ENCODE peak calls at places on chromosome 15, in nine cellular contexts. V, P, B, C, J, S, X, F and Q are unnamed samples.

GRCh38 chr15:66294157-66294931 is 976 bp downstream of the DIS3L start:
- DNase-seq in C (no peak), J (peak; percentile 42), P (no peak), V (no peak), S (peak; percentile 72), F (peak; percentile 27), B (peak; percentile 52), X (no peak), Q (no peak)

GRCh38 chr15:22253676-22254408 is 173.5 kb downstream of the OR4M2 start:
- DNase-seq in S (no peak), B (no peak), V (no peak), C (peak; percentile 44), P (no peak), J (no peak), F (peak; percentile 19), X (no peak), Q (no peak)

GRCh38 chr15:85766007-85766831 is 28.5 kb downstream of the KLHL25 start:
- DNase-seq in F (no peak), V (no peak), P (no peak), S (no peak), C (no peak), X (no peak), B (no peak), J (no peak), Q (no peak)

GRCh38 chr15:78265137-78265460 is 737 bp downstream of the DNAJA4 start:
- DNase-seq in P (no peak), V (no peak), X (no peak), C (no peak), J (no peak), B (no peak), F (no peak), S (no peak), Q (no peak)

GRCh38 chr15:83066034-83066760 is 855 bp downstream of the BTBD1 start:
- DNase-seq in P (no peak), B (peak; percentile 45), F (no peak), X (no peak), J (peak; percentile 11), C (peak; percentile 12), S (no peak), V (no peak), Q (no peak)

GRCh38 chr15:43329222-43329959 is 982 bp downstream of the LCMT2 start:
- DNase-seq in P (no peak), V (no peak), J (peak; percentile 29), X (peak; percentile 20), S (no peak), C (no peak), B (peak; percentile 71), F (peak; percentile 5), Q (no peak)

GRCh38 chr15:51161491-51162260 is 67.0 kb upstream of the TNFAIP8L3 start:
- DNase-seq in F (no peak), S (no peak), B (no peak), X (no peak), J (no peak), P (no peak), C (no peak), V (no peak), Q (no peak)

GRCh38 chr15:79185199-79185598 is 94.6 kb upstream of the RASGRF1 start:
- DNase-seq in F (no peak), B (no peak), J (no peak), X (peak; percentile 29), S (no peak), P (no peak), C (no peak), V (no peak), Q (no peak)

GRCh38 chr15:66184936-66185790 is 68.4 kb downstream of the MEGF11 start:
- DNase-seq in C (no peak), X (no peak), B (peak; percentile 31), J (no peak), V (no peak), P (no peak), F (no peak), S (no peak), Q (no peak)

GRCh38 chr15:80747317-80748053 is 31.7 kb upstream of the CEMIP start:
- DNase-seq in B (no peak), X (no peak), V (no peak), F (no peak), S (no peak), P (no peak), C (no peak), J (no peak), Q (no peak)

GRCh38 chr15:100737214-100737613 is 134.8 kb downstream of the ASB7 start:
- DNase-seq in C (no peak), F (no peak), X (no peak), J (no peak), B (no peak), S (no peak), P (no peak), V (no peak), Q (no peak)

GRCh38 chr15:30042556-30042955 is 40.2 kb upstream of the GOLGA8J start:
- DNase-seq in C (no peak), V (no peak), B (no peak), F (no peak), J (no peak), S (no peak), X (no peak), P (no peak), Q (no peak)

GRCh38 chr15:39770748-39771689 is 11.6 kb downstream of the FSIP1 start:
- DNase-seq in F (no peak), X (no peak), C (no peak), P (no peak), V (no peak), S (no peak), B (peak; percentile 82), J (no peak), Q (no peak)

GRCh38 chr15:81410318-81410753 is 36.3 kb upstream of the TMC3 start:
- DNase-seq in F (peak; percentile 54), X (peak; percentile 64), P (peak; percentile 47), B (peak; percentile 96), J (no peak), S (no peak), C (no peak), V (no peak), Q (peak; percentile 74)

GRCh38 chr15:74144153-74144775 is 13.9 kb downstream of the ISLR2 start:
- DNase-seq in V (no peak), X (no peak), C (no peak), B (no peak), S (no peak), P (no peak), J (no peak), F (no peak), Q (no peak)

GRCh38 chr15:31197497-31198414 is 96.2 kb upstream of the TRPM1 start:
- DNase-seq in C (peak; percentile 36), J (peak; percentile 53), B (peak; percentile 20), X (peak; percentile 26), P (no peak), V (peak; percentile 34), F (no peak), S (peak; percentile 76), Q (no peak)

GRCh38 chr15:93024716-93025624 is 64.0 kb downstream of the RGMA start:
- DNase-seq in F (no peak), V (no peak), P (no peak), B (no peak), S (no peak), C (peak; percentile 9), X (peak; percentile 3), J (no peak), Q (no peak)
- H3K4me1 ChIP-seq in F (peaks cover 31% of the 10 kb centered on the region), V (no peaks in the 10 kb centered on the region), P (peaks cover 25% of the 10 kb centered on the region), B (peaks cover 37% of the 10 kb centered on the region), S (peaks cover 50% of the 10 kb centered on the region), C (peaks cover 26% of the 10 kb centered on the region), X (no peaks in the 10 kb centered on the region), J (peaks cover 38% of the 10 kb centered on the region), Q (peaks cover 3% of the 10 kb centered on the region)

DNA sequence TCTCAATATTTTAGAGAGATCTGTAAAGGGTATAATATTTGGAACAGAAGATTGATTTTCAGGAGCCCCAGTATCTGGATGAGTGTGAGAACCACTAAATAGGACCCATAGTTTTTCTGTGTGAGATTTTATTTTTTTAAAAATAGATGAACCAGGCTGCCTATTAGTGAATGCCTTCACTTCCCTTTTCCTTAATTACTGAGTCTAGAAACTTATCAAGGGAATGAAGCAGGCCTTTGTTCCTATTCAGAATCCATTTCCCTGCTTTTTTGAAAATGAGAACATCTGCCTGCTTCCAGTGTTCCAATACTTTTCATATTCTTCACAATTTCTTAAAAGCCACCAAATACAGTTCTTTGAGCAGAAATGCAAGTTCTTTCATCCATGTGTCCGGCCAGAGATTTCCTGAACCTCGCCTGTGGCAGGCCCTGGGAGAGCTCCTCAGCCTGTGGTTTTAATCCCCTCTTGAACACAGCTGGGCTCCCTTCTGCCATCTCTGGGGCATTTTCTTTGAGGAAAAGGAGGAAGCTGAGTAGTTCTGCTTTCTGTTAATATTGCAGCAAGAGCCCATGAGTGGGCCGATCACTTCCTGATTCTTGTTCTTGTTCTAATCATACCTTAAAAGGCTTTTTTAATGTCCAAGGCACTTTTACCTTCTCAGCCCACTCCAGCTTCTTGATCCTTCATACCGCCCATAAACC is 4.7 kb downstream of the EHD4 start:
- DNase-seq in S (peak; percentile 63), J (peak; percentile 28), B (peak; percentile 67), P (no peak), F (no peak), C (no peak), X (no peak), V (no peak), Q (no peak)
- H3K4me3 ChIP-seq in S (peak overlapping the region; percentile 0), J (no peak overlapping the region), B (no peak overlapping the region), P (no peak overlapping the region), F (peak overlapping the region; percentile 26), C (no peak overlapping the region), X (no peak overlapping the region), V (no peak overlapping the region), Q (no peak overlapping the region)

DNA sequence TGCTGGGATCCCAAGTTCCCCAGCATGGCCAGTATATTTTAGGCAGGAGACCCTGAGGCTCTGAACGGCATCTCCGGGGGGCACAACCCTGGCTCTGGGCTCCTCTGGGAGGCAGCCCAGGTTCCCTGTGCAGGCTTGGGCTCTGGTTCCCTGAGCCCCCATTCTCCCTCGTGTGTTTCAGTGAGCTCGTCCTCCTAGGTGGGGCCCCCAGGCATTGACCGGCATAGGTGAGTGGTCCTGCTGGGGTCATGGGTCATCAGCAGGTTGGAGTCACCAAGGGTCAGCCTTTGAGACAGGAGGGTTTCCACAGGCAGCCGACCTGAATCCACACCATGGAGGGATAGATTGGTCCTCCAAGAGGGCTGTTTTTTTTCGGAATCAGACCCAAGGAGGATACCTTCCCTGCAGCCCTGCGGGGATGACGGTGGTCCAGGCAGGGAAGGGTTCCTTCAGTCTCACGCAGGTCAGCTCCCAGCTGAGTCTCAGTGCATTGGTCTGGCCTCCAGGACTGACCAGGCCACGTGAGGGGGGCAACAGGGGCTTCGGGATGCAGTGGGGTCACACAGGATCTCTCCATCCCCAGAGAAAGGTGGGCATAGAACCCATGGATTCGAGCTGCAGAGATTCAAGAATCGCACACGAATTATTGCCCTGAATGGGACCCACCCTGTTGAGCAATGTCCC is 226.0 kb downstream of the SNRPN start:
- DNase-seq in B (no peak), F (no peak), X (no peak), S (peak; percentile 9), J (peak; percentile 1), P (no peak), V (peak; percentile 3), C (peak; percentile 1), Q (no peak)
- H3K9me3 ChIP-seq in B (peaks cover 8% of the 10 kb centered on the region), F (no peaks in the 10 kb centered on the region), X (peaks cover 57% of the 10 kb centered on the region), S (peaks cover 19% of the 10 kb centered on the region), J (no peaks in the 10 kb centered on the region), P (no peaks in the 10 kb centered on the region), V (no peaks in the 10 kb centered on the region), C (no peaks in the 10 kb centered on the region), Q (peaks cover 81% of the 10 kb centered on the region)

DNA sequence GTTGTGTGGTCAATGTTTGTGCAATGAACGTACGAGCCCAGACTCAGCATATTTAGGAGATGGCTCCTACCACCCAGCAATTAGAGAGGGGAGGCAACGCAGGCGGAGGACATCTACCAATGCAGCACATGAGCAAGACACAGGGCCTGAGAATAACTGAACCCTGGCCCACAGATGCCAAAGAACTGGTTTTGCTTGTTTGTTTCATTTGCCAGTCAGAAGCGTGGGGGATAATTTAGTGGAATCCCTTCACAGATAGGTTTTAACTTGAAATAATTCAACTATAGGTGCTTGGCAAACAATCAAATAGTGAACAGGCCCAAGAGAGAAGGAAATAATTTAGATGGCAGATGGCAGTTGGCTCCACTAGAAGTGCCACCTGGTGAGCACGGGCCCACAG is 54.8 kb downstream of the LIPC start:
- DNase-seq in C (no peak), F (no peak), X (no peak), B (no peak), P (no peak), V (no peak), J (no peak), S (no peak), Q (no peak)
- H3K4me1 ChIP-seq in C (peaks cover 55% of the 10 kb centered on the region), F (peaks cover 37% of the 10 kb centered on the region), X (peaks cover 39% of the 10 kb centered on the region), B (peaks cover 19% of the 10 kb centered on the region), P (peaks cover 55% of the 10 kb centered on the region), V (no peaks in the 10 kb centered on the region), J (peaks cover 3% of the 10 kb centered on the region), S (no peaks in the 10 kb centered on the region), Q (peaks cover 42% of the 10 kb centered on the region)